ENCODE peak calls at places on chromosomes 6 and 20, in nine cellular contexts. M is PC-3; C is foreskin keratinocyte; I is CD4-positive, alpha-beta memory T cell; Y is esophagus squamous epithelium; D is sigmoid colon; K is kidney; U is naive thymus-derived CD4-positive, alpha-beta T cell; J is aorta. A is an unnamed sample.

GRCh38 chr6:167652042-167652700 is 174.5 kb upstream of the AFDN start:
- DNase-seq in M (no peak), U (no peak), Y (no peak), J (no peak), C (no peak), K (no peak), D (no peak), I (no peak), A (no peak)

GRCh38 chr20:53162251-53162835 is 190.2 kb downstream of the TSHZ2 start:
- DNase-seq in Y (no peak), D (peak; percentile 74), U (no peak), I (no peak), C (peak; percentile 72), M (peak; percentile 68), J (peak; percentile 78), K (peak; percentile 73), A (no peak)

GRCh38 chr6:5766260-5766659 is 240.5 kb downstream of the NRN1 start:
- DNase-seq in I (no peak), K (no peak), Y (no peak), U (no peak), C (no peak), M (no peak), D (no peak), J (no peak), A (no peak)

GRCh38 chr6:30006170-30007131 is 54.6 kb upstream of the POLR1H start:
- DNase-seq in K (peak; percentile 84), M (no peak), J (peak; percentile 85), D (peak; percentile 72), I (no peak), Y (no peak), U (no peak), C (no peak), A (peak; percentile 10)

GRCh38 chr20:46568570-46569129 is 18.2 kb upstream of the OCSTAMP start:
- DNase-seq in I (no peak), J (peak; percentile 95), K (peak; percentile 95), U (no peak), M (peak; percentile 77), D (peak; percentile 93), C (no peak), Y (no peak), A (no peak)

GRCh38 chr20:23362392-23363256 is 642 bp downstream of the GZF1 start:
- DNase-seq in M (peak; percentile 31), J (peak; percentile 89), D (peak; percentile 76), I (no peak), U (no peak), C (no peak), K (no peak), Y (no peak), A (no peak)

GRCh38 chr6:95087394-95088097 is 489.8 kb upstream of the MANEA start:
- DNase-seq in C (peak; percentile 87), J (no peak), M (peak; percentile 71), Y (no peak), U (no peak), I (no peak), K (no peak), D (no peak), A (no peak)

GRCh38 chr20:8331740-8332412 is 199.8 kb downstream of the PLCB1 start:
- DNase-seq in K (peak; percentile 79), C (no peak), D (no peak), I (no peak), Y (no peak), J (no peak), M (peak; percentile 20), U (no peak), A (no peak)

GRCh38 chr6:128068110-128068460 is 167.2 kb upstream of the THEMIS start:
- DNase-seq in D (no peak), J (no peak), I (no peak), Y (no peak), C (no peak), K (no peak), M (no peak), U (no peak), A (no peak)

GRCh38 chr20:31682352-31682751 is 40.3 kb downstream of the BCL2L1 start:
- DNase-seq in I (no peak), J (no peak), K (no peak), C (no peak), U (no peak), Y (no peak), M (peak; percentile 1), D (no peak), A (no peak)

GRCh38 chr20:31681128-31681727 is 41.4 kb downstream of the BCL2L1 start:
- DNase-seq in M (no peak), Y (no peak), K (no peak), C (no peak), U (no peak), I (no peak), J (peak; percentile 50), D (no peak), A (no peak)

GRCh38 chr20:31682927-31683326 is 39.7 kb downstream of the BCL2L1 start:
- DNase-seq in I (no peak), C (no peak), U (no peak), J (no peak), M (no peak), D (no peak), K (no peak), Y (no peak), A (no peak)

GRCh38 chr20:31680286-31681127 is 42.2 kb downstream of the BCL2L1 start:
- DNase-seq in C (no peak), D (no peak), J (peak; percentile 2), K (peak; percentile 22), I (no peak), U (no peak), M (peak; percentile 1), Y (no peak), A (no peak)

DNA sequence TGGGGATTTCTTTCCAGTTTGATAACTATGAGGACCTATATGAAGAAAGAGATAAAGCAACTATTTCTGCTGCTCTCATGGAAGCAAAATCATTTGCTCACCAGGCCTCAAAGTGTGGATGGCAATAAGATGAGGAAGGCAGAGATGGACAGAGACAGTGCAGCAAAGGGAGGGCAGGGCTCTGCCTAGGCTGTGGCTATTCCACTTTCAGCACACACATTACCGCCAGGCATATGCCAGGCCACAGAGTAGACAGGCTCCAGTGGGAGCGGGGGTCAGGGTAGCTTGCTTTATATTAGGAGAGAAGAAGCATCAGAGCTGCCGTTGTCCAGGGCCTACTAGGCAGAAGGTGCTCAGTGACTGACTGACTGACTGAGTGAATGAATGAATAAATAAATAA is 40.9 kb downstream of the BCL2L1 start:
- DNase-seq in K (no peak), C (no peak), M (peak; percentile 1), I (no peak), Y (no peak), U (no peak), D (no peak), J (peak; percentile 47), A (no peak)
- H3K4me1 ChIP-seq in K (peaks cover 74% of the 10 kb centered on the region), C (peaks cover 21% of the 10 kb centered on the region), M (peaks cover 2% of the 10 kb centered on the region), I (peaks cover 96% of the 10 kb centered on the region), Y (peaks cover 91% of the 10 kb centered on the region), U (peaks cover 51% of the 10 kb centered on the region), D (no peaks in the 10 kb centered on the region), J (peaks cover 9% of the 10 kb centered on the region), A (peaks cover 79% of the 10 kb centered on the region)

GRCh38 chr20:4509825-4510522 is 211.7 kb upstream of the PRND start:
- DNase-seq in K (no peak), U (no peak), C (no peak), M (peak; percentile 44), I (no peak), D (no peak), Y (no peak), J (no peak), A (no peak)

GRCh38 chr20:4516851-4517250 is 204.9 kb upstream of the PRND start:
- DNase-seq in K (no peak), U (no peak), J (no peak), C (no peak), Y (no peak), I (no peak), D (no peak), M (peak; percentile 40), A (no peak)

GRCh38 chr20:4511776-4512175 is 209.9 kb upstream of the PRND start:
- DNase-seq in K (no peak), I (no peak), D (no peak), J (no peak), U (no peak), M (no peak), C (no peak), Y (no peak), A (no peak)

GRCh38 chr20:4512891-4513550 is 208.7 kb upstream of the PRND start:
- DNase-seq in C (peak; percentile 91), J (no peak), K (no peak), U (no peak), I (no peak), D (no peak), M (peak; percentile 99), Y (no peak), A (no peak)

DNA sequence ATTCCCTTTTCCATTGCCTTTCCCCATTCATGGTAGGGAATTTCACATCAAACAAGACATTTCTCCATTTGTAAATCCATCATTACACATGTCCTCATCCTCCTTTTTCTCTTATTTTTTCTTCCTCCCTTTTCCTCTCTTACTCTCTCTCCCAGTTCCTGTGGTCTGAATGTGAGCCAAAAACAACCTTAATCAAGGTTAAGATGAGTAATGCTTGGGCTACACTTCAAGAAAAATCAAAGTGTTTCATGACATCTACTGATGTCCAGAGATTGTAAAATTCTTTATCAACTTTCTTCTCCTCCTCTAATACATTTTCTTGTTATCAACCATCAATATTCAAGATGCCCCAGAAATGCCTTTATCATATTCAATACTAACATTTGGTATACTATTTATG is 208.0 kb upstream of the PRND start:
- DNase-seq in Y (no peak), C (peak; percentile 52), I (no peak), K (no peak), D (no peak), M (peak; percentile 96), J (no peak), U (no peak), A (no peak)
- H3K27ac ChIP-seq in Y (no peak overlapping the region), C (no peak overlapping the region), I (no peak overlapping the region), K (no peak overlapping the region), D (no peak overlapping the region), M (peak overlapping the region; percentile 94), J (no peak overlapping the region), U (no peak overlapping the region), A (no peak overlapping the region)

GRCh38 chr6:130996635-130997034 is 66.4 kb downstream of the EPB41L2 start:
- DNase-seq in K (no peak), M (no peak), U (no peak), I (no peak), C (no peak), D (no peak), Y (no peak), J (no peak), A (no peak)
- H3K4me1 ChIP-seq in K (peaks cover 5% of the 10 kb centered on the region), M (peaks cover 21% of the 10 kb centered on the region), U (no peaks in the 10 kb centered on the region), I (no peaks in the 10 kb centered on the region), C (peaks cover 12% of the 10 kb centered on the region), D (peaks cover 17% of the 10 kb centered on the region), Y (peaks cover 17% of the 10 kb centered on the region), J (peaks cover 2% of the 10 kb centered on the region), A (no peaks in the 10 kb centered on the region)

DNA sequence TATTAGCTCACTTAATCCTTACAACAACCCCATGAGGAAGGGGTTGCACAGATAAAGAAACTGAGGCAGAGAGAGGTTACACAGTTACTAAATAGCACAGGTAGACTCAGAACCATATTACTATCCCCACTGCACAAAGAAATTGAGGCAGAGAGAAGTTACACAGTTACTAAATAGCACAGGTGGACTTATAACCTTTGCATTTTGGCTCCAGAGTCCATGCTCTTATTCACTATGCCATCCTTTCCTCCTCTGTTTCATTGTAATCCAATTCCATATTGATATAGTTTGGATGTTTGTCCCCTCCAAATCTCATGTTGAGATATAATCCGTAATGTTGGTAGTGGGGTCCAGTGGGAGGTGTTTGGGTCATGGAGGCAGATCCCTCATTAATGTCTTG is 3.5 kb downstream of the TDP2 start:
- DNase-seq in K (no peak), M (no peak), D (no peak), C (no peak), J (no peak), U (no peak), Y (no peak), I (no peak), A (no peak)
- H3K27ac ChIP-seq in K (peak overlapping the region; percentile 30), M (no peak overlapping the region), D (no peak overlapping the region), C (no peak overlapping the region), J (no peak overlapping the region), U (no peak overlapping the region), Y (no peak overlapping the region), I (no peak overlapping the region), A (no peak overlapping the region)